ENCODE peak calls at places on chromosomes 11 and 22, in five cellular contexts. C is heart left ventricle, O is OCI-LY7, L is SK-N-SH, K is mucosa of descending colon. B is an unnamed sample.

GRCh38 chr11:95567685-95568084 is 221.9 kb downstream of the FAM76B start:
- DNase-seq in C (no peak), O (no peak), L (no peak), K (no peak), B (no peak)

GRCh38 chr11:124602751-124603150 is 8.5 kb upstream of the PANX3 start:
- DNase-seq in C (no peak), O (no peak), L (no peak), K (no peak), B (no peak)

GRCh38 chr22:49090853-49091135 is 736.9 kb downstream of the BRD1 start:
- DNase-seq in C (no peak), O (no peak), L (no peak), K (no peak), B (no peak)

GRCh38 chr22:21937041-21937820 is 15.4 kb downstream of the PPM1F start:
- DNase-seq in C (peak; percentile 55), O (no peak), L (no peak), K (peak; percentile 72), B (no peak)

GRCh38 chr11:108474664-108475485 is 7.5 kb upstream of the C11orf65 start:
- DNase-seq in C (no peak), O (no peak), L (no peak), K (no peak), B (no peak)

GRCh38 chr22:35435201-35435712 is 35.3 kb downstream of the MCM5 start:
- DNase-seq in C (no peak), O (no peak), L (no peak), K (no peak), B (no peak)

GRCh38 chr22:22556995-22557925 is 1.8 kb downstream of the PRAME start:
- DNase-seq in C (no peak), O (no peak), L (peak; percentile 90), K (no peak), B (no peak)

GRCh38 chr11:6410695-6411430 is 8.0 kb downstream of the APBB1 start:
- DNase-seq in C (no peak), O (no peak), L (no peak), K (no peak), B (no peak)

GRCh38 chr11:42253156-42253555 is 793.7 kb upstream of the LRRC4C start:
- DNase-seq in C (no peak), O (no peak), L (no peak), K (no peak), B (no peak)

GRCh38 chr11:77658213-77659013 is 20.8 kb upstream of the CLNS1A start:
- DNase-seq in C (no peak), O (no peak), L (no peak), K (no peak), B (no peak)

GRCh38 chr11:22192289-22192641 is 620 bp upstream of the ANO5 start:
- DNase-seq in C (peak; percentile 28), O (no peak), L (peak; percentile 52), K (peak; percentile 31), B (no peak)
- H3K4me3 ChIP-seq in C (peak overlapping the region; percentile 51), O (no peak overlapping the region), L (peak overlapping the region; percentile 52), K (peak overlapping the region; percentile 15), B (no peak overlapping the region)

DNA sequence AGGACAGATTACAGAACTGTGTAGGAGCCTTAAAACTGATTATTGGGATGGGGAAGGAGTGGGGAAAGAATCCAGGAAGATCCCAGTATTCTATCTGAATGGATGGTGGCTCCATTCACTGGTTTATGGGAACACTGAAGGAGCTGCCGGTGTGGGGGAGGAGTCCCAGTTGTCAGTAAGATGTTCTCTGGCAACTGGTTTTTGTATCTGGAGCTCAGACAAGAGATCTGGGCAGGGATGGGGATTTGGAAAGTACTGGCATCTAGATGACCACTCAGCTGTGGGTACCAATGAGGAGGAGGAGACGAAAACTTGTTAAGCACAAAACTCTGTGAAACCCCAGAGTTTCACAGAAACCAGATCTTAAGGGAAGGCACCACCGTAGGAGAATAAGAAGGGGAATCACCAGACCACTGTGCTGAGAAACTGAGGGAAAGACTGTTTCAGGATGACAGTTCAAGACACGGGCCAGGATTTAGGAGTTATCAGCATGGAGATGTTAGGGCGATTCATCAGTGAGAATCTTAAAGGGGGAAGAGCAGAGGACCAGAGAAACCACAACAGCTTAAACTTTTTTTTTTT is 28.1 kb downstream of the LDLRAD3 start:
- DNase-seq in C (no peak), O (no peak), L (no peak), K (no peak), B (no peak)
- H3K4me3 ChIP-seq in C (no peak overlapping the region), O (no peak overlapping the region), L (no peak overlapping the region), K (no peak overlapping the region), B (no peak overlapping the region)

DNA sequence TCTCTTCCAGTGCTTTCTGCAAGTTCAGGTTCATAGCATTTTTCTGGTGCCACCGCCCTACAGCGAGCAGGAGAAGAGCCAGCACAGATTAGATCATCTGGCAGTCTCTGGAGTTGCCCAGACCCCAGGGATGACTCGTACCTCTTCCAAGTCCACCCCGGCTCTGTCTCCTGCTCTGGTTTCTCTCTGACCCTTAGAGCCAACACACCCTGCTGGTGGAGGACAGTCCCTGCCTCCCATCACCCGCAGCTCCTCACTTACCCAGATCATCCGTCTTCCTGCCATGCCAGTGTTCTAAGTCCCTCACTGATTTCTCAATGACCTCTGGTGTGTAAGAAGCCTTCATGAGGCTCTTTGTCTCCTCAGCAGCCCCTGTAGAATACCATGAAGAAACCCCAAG is 28.0 kb downstream of the TST start:
- DNase-seq in C (no peak), O (no peak), L (no peak), K (no peak), B (no peak)
- H3K4me3 ChIP-seq in C (no peak overlapping the region), O (no peak overlapping the region), L (no peak overlapping the region), K (no peak overlapping the region), B (no peak overlapping the region)

GRCh38 chr11:14547440-14547839 is 27.3 kb upstream of the PSMA1 start:
- DNase-seq in C (no peak), O (no peak), L (no peak), K (no peak), B (no peak)

GRCh38 chr11:14542384-14542783 is 22.2 kb upstream of the PSMA1 start:
- DNase-seq in C (no peak), O (no peak), L (no peak), K (no peak), B (no peak)

GRCh38 chr11:14546672-14547071 is 26.5 kb upstream of the PSMA1 start:
- DNase-seq in C (no peak), O (no peak), L (no peak), K (no peak), B (no peak)

GRCh38 chr11:14541180-14541579 is 21.0 kb upstream of the PSMA1 start:
- DNase-seq in C (peak; percentile 62), O (no peak), L (no peak), K (no peak), B (no peak)

GRCh38 chr11:14544611-14545010 is 24.4 kb upstream of the PSMA1 start:
- DNase-seq in C (no peak), O (no peak), L (no peak), K (no peak), B (no peak)
- H3K4me3 ChIP-seq in C (no peak overlapping the region), O (no peak overlapping the region), L (no peak overlapping the region), K (no peak overlapping the region), B (no peak overlapping the region)

B was measured in SJSA1.